ENCODE peak calls at places on chromosomes 4 and X, in six cellular contexts. B, X, S, I, A and P are unnamed samples.
A peak's percentile ranks its signal among the peaks of the same experiment; 100 is the strongest.

GRCh38 chrX:47080215-47080914 is 2.1 kb downstream of the RGN start:
- DNase-seq in A (no peak), B (peak; percentile 89), X (no peak), I (no peak), S (no peak), P (no peak)

GRCh38 chrX:17744896-17745523 is 7.7 kb downstream of the SCML1 start:
- DNase-seq in A (no peak), B (peak; percentile 81), I (no peak), S (no peak), X (no peak), P (no peak)

GRCh38 chr4:98828801-98829200 is 100.1 kb downstream of the EIF4E start:
- DNase-seq in I (peak; percentile 19), A (peak; percentile 13), B (peak; percentile 3), X (no peak), S (peak; percentile 5), P (no peak)

GRCh38 chr4:73450398-73451004 is 14.5 kb downstream of the AFP start:
- DNase-seq in B (no peak), S (no peak), A (no peak), I (no peak), X (no peak), P (peak; percentile 24)

GRCh38 chr4:77465271-77465670 is 140.3 kb upstream of the CXCL13 start:
- DNase-seq in I (no peak), B (no peak), S (no peak), X (no peak), A (peak; percentile 15), P (peak; percentile 64)

GRCh38 chr4:103075894-103076776 is at the start of gene SLC9B2:
- DNase-seq in A (peak; percentile 59), I (peak; percentile 38), B (peak; percentile 53), S (peak; percentile 80), X (peak; percentile 91), P (peak; percentile 52)

GRCh38 chr4:109967798-109968520 is 55.3 kb downstream of the EGF start:
- DNase-seq in I (no peak), B (no peak), A (peak; percentile 12), S (no peak), X (no peak), P (no peak)

GRCh38 chrX:69615779-69616519 is at the start of gene EDA:
- DNase-seq in X (peak; percentile 85), S (peak; percentile 88), B (peak; percentile 73), A (peak; percentile 87), I (peak; percentile 61), P (peak; percentile 88)

GRCh38 chrX:26262121-26262523 is 46.2 kb downstream of the MAGEB5 start:
- DNase-seq in S (no peak), A (no peak), X (no peak), B (no peak), I (no peak), P (no peak)

GRCh38 chrX:129695535-129695934 is 40.8 kb upstream of the APLN start:
- DNase-seq in X (no peak), I (no peak), B (no peak), S (no peak), A (no peak), P (no peak)
- H3K4me1 ChIP-seq in X (no peaks in the 10 kb centered on the region), I (no peaks in the 10 kb centered on the region), B (peaks cover 42% of the 10 kb centered on the region), S (no peaks in the 10 kb centered on the region), A (no peaks in the 10 kb centered on the region), P (no peaks in the 10 kb centered on the region)

DNA sequence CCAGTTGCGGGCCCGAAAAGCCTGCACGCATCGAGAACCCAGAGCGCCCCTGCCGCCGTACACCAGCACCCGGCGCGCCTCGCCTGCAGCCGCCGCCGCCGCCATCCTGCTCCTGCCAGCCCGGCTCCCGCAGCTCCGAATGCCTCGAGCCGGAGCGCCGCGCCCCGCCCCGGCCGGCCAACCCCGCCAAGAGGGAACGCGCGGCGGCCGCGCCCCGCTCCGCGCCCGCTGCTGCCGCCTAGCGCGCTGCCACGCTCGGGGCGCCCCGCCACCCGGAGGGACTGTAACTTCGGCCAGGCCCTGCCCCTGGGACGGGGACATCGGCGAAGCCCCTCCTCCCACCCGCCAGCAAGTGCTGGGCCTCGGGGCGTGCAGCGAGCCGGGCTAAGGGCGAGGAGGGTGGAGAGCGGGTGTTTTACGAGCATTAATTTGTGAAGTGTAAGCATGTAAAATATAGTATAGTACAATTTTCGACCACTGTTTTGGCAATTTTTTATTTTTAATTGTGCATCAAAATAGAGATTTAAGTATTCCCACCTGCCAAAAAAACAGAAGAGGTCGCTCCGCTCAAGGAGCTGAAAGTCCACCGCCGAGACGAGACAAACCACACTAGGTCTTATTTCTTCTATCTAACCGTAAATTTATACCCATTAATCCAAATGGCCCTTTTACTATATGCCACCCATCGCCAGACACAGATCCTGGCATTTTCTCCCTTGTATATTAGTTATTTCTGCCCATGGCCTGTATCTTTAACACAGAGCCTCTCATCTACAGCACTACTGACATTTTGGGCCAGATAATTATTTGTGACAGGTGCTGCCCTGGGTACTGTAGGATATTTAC is at the start of gene QDPR:
- DNase-seq in X (peak; percentile 95), B (peak; percentile 67), S (peak; percentile 93), I (peak; percentile 63), A (peak; percentile 85), P (peak; percentile 86)
- TF ChIP-seq CTCF in X (no peak), B (peak; percentile 76), S (peak; percentile 48), I (peak; percentile 56), A (no peak), P (peak; percentile 77)

DNA sequence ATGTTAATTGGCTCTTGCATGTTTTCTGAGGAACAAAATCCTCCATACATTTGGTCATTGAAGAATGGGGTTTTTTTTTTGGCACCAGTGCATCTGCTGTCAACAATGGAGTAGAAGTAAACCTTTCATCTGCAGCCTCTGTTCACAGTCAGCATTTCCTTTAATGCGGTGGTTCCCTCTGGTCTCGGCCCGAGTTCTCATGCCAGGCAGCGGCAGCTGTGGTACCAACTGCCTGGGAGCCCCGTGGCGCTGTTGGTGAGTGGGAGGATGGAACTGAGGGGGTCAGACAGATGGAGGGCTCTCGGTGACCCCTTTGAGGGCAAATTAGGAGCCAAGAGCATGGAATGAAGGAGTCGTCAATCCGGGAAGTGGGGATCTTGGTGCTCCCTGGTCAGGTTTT is 114.7 kb downstream of the AFF1 start:
- DNase-seq in S (no peak), X (no peak), B (no peak), A (no peak), I (no peak), P (no peak)
- H3K4me1 ChIP-seq in S (peaks cover 11% of the 10 kb centered on the region), X (peaks cover 70% of the 10 kb centered on the region), B (peaks cover 4% of the 10 kb centered on the region), A (peaks cover 66% of the 10 kb centered on the region), I (peaks cover 6% of the 10 kb centered on the region), P (peaks cover 64% of the 10 kb centered on the region)

GRCh38 chrX:148133099-148133725 is 152.1 kb downstream of the FMR1NB start:
- DNase-seq in I (no peak), S (no peak), B (no peak), A (no peak), X (no peak), P (no peak)
- TF ChIP-seq CTCF in I (no peak), S (peak; percentile 12), B (no peak), A (no peak), X (peak; percentile 12), P (no peak)

DNA sequence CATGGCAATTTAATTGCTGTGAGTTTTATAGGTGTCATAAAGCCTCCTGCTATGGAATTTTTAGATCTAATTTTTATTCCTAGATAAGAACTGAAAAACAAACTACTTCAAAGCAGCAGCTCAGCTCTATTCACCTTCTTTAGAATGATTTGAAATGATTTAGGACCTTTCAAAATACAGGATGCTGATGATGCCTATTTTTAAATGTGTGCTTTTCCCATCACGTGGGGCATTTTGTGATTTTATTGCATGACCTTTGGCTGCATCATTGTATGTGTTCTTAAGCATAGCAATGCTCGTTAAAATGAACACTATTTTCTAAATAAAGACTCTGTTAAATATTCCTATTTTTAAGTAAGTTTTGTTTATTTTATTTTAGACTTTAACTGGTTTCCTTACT is 537.3 kb downstream of the STPG2 start:
- DNase-seq in A (no peak), B (no peak), I (no peak), S (no peak), X (no peak), P (no peak)
- H3K4me1 ChIP-seq in A (no peaks in the 10 kb centered on the region), B (no peaks in the 10 kb centered on the region), I (no peaks in the 10 kb centered on the region), S (no peaks in the 10 kb centered on the region), X (no peaks in the 10 kb centered on the region), P (no peaks in the 10 kb centered on the region)

DNA sequence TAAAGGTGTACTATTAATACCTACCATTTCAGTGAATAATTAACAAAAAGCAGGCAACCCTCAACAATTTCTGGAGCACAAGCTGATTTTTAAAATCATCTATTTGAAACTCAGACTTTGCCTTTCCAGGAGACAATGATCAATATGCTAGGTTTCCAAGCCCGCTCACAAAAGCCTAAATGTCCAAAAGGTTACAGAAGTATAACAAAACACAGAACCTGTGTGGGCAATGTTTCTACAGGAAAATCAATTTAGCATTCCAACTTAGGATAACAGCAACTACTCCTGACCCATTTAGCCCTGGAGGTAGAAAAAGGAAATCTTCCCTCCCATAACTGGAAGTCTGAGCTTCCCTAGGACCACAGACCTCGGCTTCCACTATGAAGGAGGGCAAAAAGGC is 3.9 kb downstream of the TAB3 start:
- DNase-seq in I (no peak), B (no peak), A (no peak), X (no peak), S (no peak), P (no peak)
- TF ChIP-seq CTCF in I (no peak), B (no peak), A (no peak), X (no peak), S (no peak), P (no peak)